ENCODE peak calls at places on chromosomes 11 and 22, in five cellular contexts. P is GM12878, D is H1, I is K562, U is HepG2. F is an unnamed sample.

GRCh38 chr11:73478737-73479347 is 102.6 kb downstream of the RELT start:
- DNase-seq in P (no peak), D (no peak), I (peak; percentile 32), U (peak; percentile 37), F (peak; percentile 61)

GRCh38 chr22:23215294-23216204 is 35.2 kb downstream of the BCR start:
- DNase-seq in P (no peak), D (no peak), I (peak; percentile 63), U (no peak), F (no peak)

GRCh38 chr22:42651134-42651533 is 1.9 kb upstream of the CYB5R3 start:
- DNase-seq in P (no peak), D (no peak), I (no peak), U (peak; percentile 52), F (peak; percentile 79)

GRCh38 chr11:69659591-69659990 is 15.6 kb downstream of the LTO1 start:
- DNase-seq in P (no peak), D (no peak), I (no peak), U (no peak), F (no peak)

GRCh38 chr11:4035985-4036384 is 58.6 kb upstream of the RRM1 start:
- DNase-seq in P (no peak), D (no peak), I (no peak), U (no peak), F (no peak)

GRCh38 chr11:119615003-119615878 is 113.8 kb downstream of the NECTIN1 start:
- DNase-seq in P (peak; percentile 48), D (no peak), I (no peak), U (peak; percentile 83), F (peak; percentile 56)

GRCh38 chr22:45718391-45718790 is 46.8 kb downstream of the ATXN10 start:
- DNase-seq in P (no peak), D (no peak), I (no peak), U (no peak), F (no peak)

GRCh38 chr11:19506803-19507466 is 205.7 kb upstream of the NAV2 start:
- DNase-seq in P (no peak), D (no peak), I (no peak), U (no peak), F (no peak)

GRCh38 chr11:26286472-26287066 is 45.4 kb upstream of the ANO3 start:
- DNase-seq in P (no peak), D (no peak), I (no peak), U (peak; percentile 2), F (no peak)

GRCh38 chr11:125627236-125627910 is 2.4 kb downstream of the CHEK1 start:
- DNase-seq in P (no peak), D (no peak), I (no peak), U (no peak), F (no peak)

GRCh38 chr22:20993304-20994127 is 8.4 kb downstream of the THAP7 start:
- DNase-seq in P (no peak), D (no peak), I (no peak), U (no peak), F (no peak)

GRCh38 chr11:114762437-114762836 is 84.1 kb downstream of the NXPE2 start:
- DNase-seq in P (no peak), D (peak; percentile 31), I (peak; percentile 39), U (peak; percentile 26), F (peak; percentile 15)

GRCh38 chr22:46753360-46753759 is 9.1 kb upstream of the TBC1D22A start:
- DNase-seq in P (no peak), D (no peak), I (no peak), U (no peak), F (no peak)

GRCh38 chr11:126973051-126973450 is 27.5 kb downstream of the KIRREL3 start:
- DNase-seq in P (no peak), D (no peak), I (no peak), U (no peak), F (no peak)

GRCh38 chr11:64489831-64490441 is 101.1 kb upstream of the SLC22A12 start:
- DNase-seq in P (no peak), D (peak; percentile 5), I (peak; percentile 78), U (peak; percentile 7), F (peak; percentile 59)

GRCh38 chr22:41469218-41469851 is 418 bp downstream of the ACO2 start:
- DNase-seq in P (no peak), D (no peak), I (no peak), U (no peak), F (no peak)

GRCh38 chr11:5694642-5695041 is 5.1 kb downstream of the TRIM22 start:
- DNase-seq in P (no peak), D (no peak), I (no peak), U (no peak), F (no peak)

GRCh38 chr11:132103006-132103405 is 732.6 kb downstream of the NTM start:
- DNase-seq in P (no peak), D (no peak), I (no peak), U (no peak), F (no peak)

GRCh38 chr11:65448074-65448417 is 25.4 kb downstream of the NEAT1 start:
- DNase-seq in P (no peak), D (no peak), I (no peak), U (no peak), F (no peak)

GRCh38 chr22:47994899-47995573 is 1232.6 kb downstream of the TBC1D22A start:
- DNase-seq in P (no peak), D (no peak), I (no peak), U (no peak), F (no peak)

GRCh38 chr22:44440224-44441160 is 57.5 kb downstream of the RTL6 start:
- DNase-seq in P (no peak), D (no peak), I (no peak), U (no peak), F (no peak)

GRCh38 chr11:106086850-106087249 is 9.4 kb downstream of the AASDHPPT start:
- DNase-seq in P (no peak), D (no peak), I (no peak), U (no peak), F (no peak)

GRCh38 chr22:49307870-49308269 is 519.8 kb downstream of the BRD1 start:
- DNase-seq in P (no peak), D (no peak), I (no peak), U (no peak), F (no peak)

GRCh38 chr11:91243065-91243464 is 981.6 kb upstream of the FAT3 start:
- DNase-seq in P (no peak), D (no peak), I (no peak), U (no peak), F (no peak)

GRCh38 chr11:297666-298405 is 1.5 kb downstream of the IFITM5 start:
- DNase-seq in P (no peak), D (no peak), I (peak; percentile 70), U (peak; percentile 24), F (no peak)

GRCh38 chr11:119787074-119787461 is 58.1 kb upstream of the NECTIN1 start:
- DNase-seq in P (no peak), D (no peak), I (no peak), U (no peak), F (no peak)

GRCh38 chr11:44596541-44597276 is 31.2 kb downstream of the CD82 start:
- DNase-seq in P (peak; percentile 84), D (no peak), I (no peak), U (no peak), F (no peak)

GRCh38 chr22:35641494-35642120 is 6.6 kb upstream of the APOL6 start:
- DNase-seq in P (no peak), D (no peak), I (no peak), U (no peak), F (no peak)

GRCh38 chr11:113104390-113105251 is 143.4 kb downstream of the NCAM1 start:
- DNase-seq in P (no peak), D (no peak), I (no peak), U (no peak), F (no peak)

GRCh38 chr11:113376156-113376555 is 11.4 kb upstream of the ANKK1 start:
- DNase-seq in P (no peak), D (no peak), I (no peak), U (no peak), F (no peak)

GRCh38 chr11:61626580-61627380 is 45.9 kb upstream of the SYT7 start:
- DNase-seq in P (no peak), D (no peak), I (no peak), U (peak; percentile 34), F (no peak)

GRCh38 chr11:116109228-116109627 is 605.0 kb upstream of the CADM1 start:
- DNase-seq in P (no peak), D (no peak), I (peak; percentile 15), U (no peak), F (peak; percentile 39)

GRCh38 chr22:32649515-32650200 is 151.8 kb upstream of the TIMP3 start:
- DNase-seq in P (no peak), D (no peak), I (peak; percentile 20), U (no peak), F (no peak)

GRCh38 chr11:61728940-61729219 is 23.6 kb upstream of the MYRF start:
- DNase-seq in P (no peak), D (no peak), I (no peak), U (no peak), F (peak; percentile 80)

DNA sequence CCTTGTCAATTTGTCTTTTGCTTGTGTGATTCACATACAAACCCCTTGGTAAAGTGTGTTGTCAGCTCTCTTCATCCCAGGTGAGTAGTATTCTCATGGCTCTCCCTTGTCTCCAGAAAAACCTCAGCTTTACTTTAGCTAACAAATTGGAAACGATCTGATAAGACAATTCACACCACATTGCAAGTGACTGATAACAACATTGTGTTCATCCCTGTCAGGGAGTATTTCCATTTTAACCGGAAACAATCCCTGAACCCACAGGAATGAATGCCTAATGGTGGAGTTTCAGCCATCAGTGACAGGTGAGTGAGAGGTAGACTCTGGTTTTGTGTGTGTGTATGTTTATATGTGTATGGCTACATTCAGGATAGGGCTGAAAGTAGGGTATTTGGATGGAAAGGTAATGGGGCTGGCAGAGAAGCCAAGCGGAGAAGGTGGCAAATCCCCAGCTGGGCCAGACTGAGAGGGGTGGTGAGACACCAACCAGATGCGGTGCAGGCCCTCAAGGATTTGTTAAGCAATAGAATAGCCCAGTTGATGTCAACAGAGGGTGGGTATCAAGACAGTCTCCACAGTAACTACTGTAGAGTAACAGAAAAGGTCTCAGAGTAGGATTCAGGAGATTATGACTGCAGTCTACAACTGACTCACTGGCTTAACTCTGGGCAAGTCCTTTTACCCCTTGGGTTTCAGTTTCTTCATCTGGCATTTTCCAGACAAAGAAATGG is 7.6 kb downstream of the LRRC51 start:
- DNase-seq in P (no peak), D (no peak), I (peak; percentile 38), U (no peak), F (no peak)
- TF ChIP-seq KDM1A in P (no peak), D (no peak), I (peak; percentile 60), U (no peak), F (no peak)

GRCh38 chr11:123742334-123742733 is 874 bp upstream of the ZNF202 start:
- DNase-seq in P (no peak), D (no peak), I (no peak), U (no peak), F (no peak)
- TF ChIP-seq KDM1A in P (no peak), D (no peak), I (peak; percentile 60), U (no peak), F (no peak)

DNA sequence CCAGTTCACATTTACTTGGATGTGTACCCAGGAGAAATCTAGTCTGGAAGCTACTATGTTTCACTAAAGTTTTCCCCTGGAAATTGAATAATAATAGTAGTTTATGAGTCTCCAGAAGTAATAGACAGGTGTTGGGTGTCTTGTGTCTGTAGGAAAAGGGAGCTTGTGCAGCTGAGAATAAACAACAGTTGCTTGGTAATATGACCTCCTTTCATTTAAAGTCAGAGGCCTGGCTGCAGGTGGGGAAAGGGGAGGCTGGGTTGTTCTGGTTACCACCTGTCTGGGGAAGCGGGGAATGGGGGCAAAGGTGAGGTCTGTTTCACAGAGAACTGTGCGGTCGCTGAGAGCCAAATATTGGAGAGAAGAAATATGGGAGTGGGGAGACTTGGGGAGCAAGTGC is 3.3 kb upstream of the GRAMD1B start:
- DNase-seq in P (no peak), D (no peak), I (no peak), U (no peak), F (no peak)
- TF ChIP-seq KDM1A in P (no peak), D (no peak), I (no peak), U (no peak), F (no peak)

GRCh38 chr22:26673485-26673884 is 16.1 kb downstream of the MIAT start:
- DNase-seq in P (no peak), D (no peak), I (no peak), U (no peak), F (no peak)
- TF ChIP-seq KDM1A in P (no peak), D (no peak), I (no peak), U (no peak), F (no peak)

F was measured in A549.